ENCODE peak calls at places on chromosomes 4 and X, in six cellular contexts. K, I, M, J, V and C are unnamed samples.
A peak's percentile ranks its signal among the peaks of the same experiment; 100 is the strongest.

GRCh38 chr4:31343058-31343457 is 622.9 kb downstream of the PCDH7 start:
- DNase-seq in K (no peak), I (no peak), M (no peak), J (no peak), V (no peak), C (no peak)

GRCh38 chr4:134001057-134001456 is 200.5 kb downstream of the PABPC4L start:
- DNase-seq in K (no peak), I (no peak), M (no peak), J (no peak), V (no peak), C (no peak)

GRCh38 chrX:150517303-150517896 is 51.0 kb upstream of the MTM1 start:
- DNase-seq in K (no peak), I (no peak), M (no peak), J (peak; percentile 79), V (no peak), C (peak; percentile 45)

GRCh38 chr4:94649381-94650128 is 108.2 kb upstream of the BMPR1B start:
- DNase-seq in K (no peak), I (no peak), M (no peak), J (peak; percentile 32), V (no peak), C (peak; percentile 65)

GRCh38 chrX:275967-276587 is 5.1 kb upstream of the PLCXD1 start:
- DNase-seq in K (peak; percentile 84), I (peak; percentile 84), M (peak; percentile 86), J (peak; percentile 37), V (peak; percentile 89), C (peak; percentile 55)

GRCh38 chrX:116272328-116272727 is 101.8 kb downstream of the AGTR2 start:
- DNase-seq in K (peak; percentile 15), I (no peak), M (no peak), J (peak; percentile 69), V (no peak), C (peak; percentile 38)

GRCh38 chr4:59945716-59946115 is 1254.4 kb upstream of the ADGRL3 start:
- DNase-seq in K (no peak), I (no peak), M (no peak), J (no peak), V (no peak), C (no peak)

GRCh38 chrX:10744011-10744410 is 123.6 kb upstream of the MID1 start:
- DNase-seq in K (no peak), I (no peak), M (no peak), J (no peak), V (no peak), C (no peak)

GRCh38 chrX:39000802-39001201 is 199.5 kb downstream of the MID1IP1 start:
- DNase-seq in K (no peak), I (no peak), M (no peak), J (peak; percentile 37), V (no peak), C (peak; percentile 53)

DNA sequence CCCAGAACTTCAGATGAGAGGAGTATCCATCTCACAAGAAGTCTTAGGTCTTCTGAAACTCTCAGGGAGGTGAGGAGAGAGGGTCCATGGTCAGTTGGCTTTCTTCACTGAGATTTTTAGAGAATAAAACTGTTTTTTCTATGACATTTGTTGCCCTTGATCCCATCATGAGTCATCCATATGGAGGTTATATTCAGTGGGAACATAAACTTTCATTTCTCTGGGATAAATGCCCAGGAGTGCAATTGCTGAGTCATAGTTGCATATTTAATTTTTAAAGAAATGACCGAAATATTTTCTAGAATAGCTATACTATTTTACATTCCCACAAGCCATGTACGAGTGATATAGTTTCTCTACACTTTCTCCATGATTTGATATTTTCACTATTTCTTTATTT is 67.1 kb downstream of the JADE3 start:
- DNase-seq in K (no peak), I (no peak), M (no peak), J (peak; percentile 82), V (no peak), C (peak; percentile 40)
- H3K4me3 ChIP-seq in K (no peak overlapping the region), I (no peak overlapping the region), M (no peak overlapping the region), J (no peak overlapping the region), V (no peak overlapping the region), C (no peak overlapping the region)

GRCh38 chr4:7063362-7063761 is 4.5 kb downstream of the GRPEL1 start:
- DNase-seq in K (no peak), I (no peak), M (no peak), J (no peak), V (peak; percentile 16), C (no peak)

GRCh38 chr4:7060346-7061150 is 7.3 kb downstream of the GRPEL1 start:
- DNase-seq in K (no peak), I (no peak), M (no peak), J (no peak), V (no peak), C (no peak)

GRCh38 chr4:7061815-7062214 is 6.0 kb downstream of the GRPEL1 start:
- DNase-seq in K (no peak), I (no peak), M (no peak), J (no peak), V (no peak), C (no peak)

GRCh38 chr4:7059673-7060072 is 8.2 kb downstream of the GRPEL1 start:
- DNase-seq in K (no peak), I (no peak), M (no peak), J (no peak), V (no peak), C (no peak)

DNA sequence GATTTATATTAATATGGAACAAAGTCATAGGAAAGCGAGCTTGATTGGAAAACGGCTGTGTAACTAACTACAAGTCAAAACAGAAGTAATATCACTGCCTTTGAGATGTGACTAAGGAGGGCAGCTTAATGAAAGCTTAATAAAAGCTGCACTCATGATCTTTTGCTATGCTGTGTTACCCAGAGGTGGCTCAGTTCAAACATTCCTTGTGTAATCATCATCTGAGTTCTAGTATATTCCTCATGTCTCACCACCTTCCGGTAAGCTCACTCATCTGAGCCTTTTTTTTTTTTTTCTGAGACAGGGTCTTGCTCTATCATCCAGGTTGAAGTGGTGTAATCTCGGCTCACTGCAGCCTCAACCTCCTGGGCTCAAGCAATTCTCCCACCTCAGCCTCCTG is 5.0 kb downstream of the GRPEL1 start:
- DNase-seq in K (no peak), I (no peak), M (no peak), J (no peak), V (no peak), C (no peak)
- H3K4me3 ChIP-seq in K (no peak overlapping the region), I (no peak overlapping the region), M (no peak overlapping the region), J (no peak overlapping the region), V (no peak overlapping the region), C (no peak overlapping the region)

DNA sequence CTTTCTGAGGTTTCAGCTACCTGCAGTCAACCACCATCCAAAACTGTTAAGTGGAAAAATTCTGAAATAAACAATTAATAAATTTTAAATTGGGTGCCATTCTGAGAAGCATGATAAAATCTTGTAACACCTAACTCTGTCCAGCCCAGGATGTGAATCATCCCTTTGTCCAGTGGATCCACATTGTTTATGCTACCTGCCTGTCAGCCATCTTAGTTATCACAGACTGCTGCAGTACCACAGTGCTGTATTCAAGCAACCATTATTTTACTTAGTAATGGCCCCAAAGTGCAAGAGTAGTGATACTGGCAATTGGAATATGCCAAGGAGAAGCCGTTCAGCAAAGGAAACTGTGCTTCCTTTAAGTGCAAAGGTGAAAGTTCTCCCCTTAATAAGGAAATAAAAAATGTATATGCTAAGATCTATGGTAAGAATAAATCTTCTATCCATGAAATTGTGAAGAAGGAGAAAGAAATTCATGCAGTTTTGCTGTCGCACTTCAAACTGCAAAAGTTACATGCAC is 20.6 kb downstream of the CAMK2D start:
- DNase-seq in K (no peak), I (no peak), M (no peak), J (no peak), V (no peak), C (no peak)
- H3K4me3 ChIP-seq in K (no peak overlapping the region), I (no peak overlapping the region), M (no peak overlapping the region), J (no peak overlapping the region), V (no peak overlapping the region), C (no peak overlapping the region)

GRCh38 chrX:48940404-48940955 is 16.9 kb downstream of the OTUD5 start:
- DNase-seq in K (no peak), I (no peak), M (no peak), J (no peak), V (no peak), C (no peak)
- H3K4me3 ChIP-seq in K (no peak overlapping the region), I (no peak overlapping the region), M (no peak overlapping the region), J (no peak overlapping the region), V (no peak overlapping the region), C (no peak overlapping the region)

GRCh38 chr4:36256398-36256828 is 12.1 kb upstream of the ARAP2 start:
- DNase-seq in K (no peak), I (no peak), M (no peak), J (no peak), V (no peak), C (no peak)
- H3K4me3 ChIP-seq in K (no peak overlapping the region), I (no peak overlapping the region), M (no peak overlapping the region), J (no peak overlapping the region), V (no peak overlapping the region), C (no peak overlapping the region)

DNA sequence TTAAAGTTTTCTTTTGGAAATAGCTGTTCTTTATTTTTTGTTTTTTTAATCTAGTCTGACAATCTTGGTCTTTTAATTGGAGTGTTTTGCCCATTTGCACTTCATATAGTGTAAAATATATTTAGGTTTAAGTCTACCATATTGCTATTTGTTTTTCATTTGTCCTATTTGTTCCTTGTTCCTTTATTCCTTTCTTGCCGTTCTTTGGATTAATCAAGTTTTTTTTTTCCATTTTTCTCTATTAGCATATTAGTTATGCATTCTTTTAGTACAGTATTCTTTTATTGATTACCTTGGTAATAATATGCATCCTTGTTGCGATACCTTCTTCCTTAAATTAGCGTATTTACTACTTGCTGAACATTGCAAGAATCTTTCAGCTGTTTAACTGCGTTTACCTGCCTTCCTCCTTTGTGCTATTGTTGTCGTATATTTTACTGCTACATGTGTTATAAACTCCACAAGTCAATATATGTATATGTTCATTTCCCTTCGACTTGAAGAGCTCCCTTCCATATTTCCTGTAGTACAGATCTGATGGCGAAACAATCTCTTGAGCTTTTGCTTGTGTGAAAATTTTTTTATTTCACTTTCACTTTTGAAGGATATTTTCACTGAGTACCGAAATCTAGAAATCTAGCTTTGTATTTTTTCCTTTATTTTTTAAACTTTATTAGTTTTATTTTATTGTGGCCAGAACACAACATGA is 23.9 kb upstream of the RNF212 start:
- DNase-seq in K (no peak), I (no peak), M (no peak), J (no peak), V (no peak), C (no peak)
- H3K4me3 ChIP-seq in K (no peak overlapping the region), I (no peak overlapping the region), M (peak overlapping the region; percentile 22), J (no peak overlapping the region), V (no peak overlapping the region), C (no peak overlapping the region)

DNA sequence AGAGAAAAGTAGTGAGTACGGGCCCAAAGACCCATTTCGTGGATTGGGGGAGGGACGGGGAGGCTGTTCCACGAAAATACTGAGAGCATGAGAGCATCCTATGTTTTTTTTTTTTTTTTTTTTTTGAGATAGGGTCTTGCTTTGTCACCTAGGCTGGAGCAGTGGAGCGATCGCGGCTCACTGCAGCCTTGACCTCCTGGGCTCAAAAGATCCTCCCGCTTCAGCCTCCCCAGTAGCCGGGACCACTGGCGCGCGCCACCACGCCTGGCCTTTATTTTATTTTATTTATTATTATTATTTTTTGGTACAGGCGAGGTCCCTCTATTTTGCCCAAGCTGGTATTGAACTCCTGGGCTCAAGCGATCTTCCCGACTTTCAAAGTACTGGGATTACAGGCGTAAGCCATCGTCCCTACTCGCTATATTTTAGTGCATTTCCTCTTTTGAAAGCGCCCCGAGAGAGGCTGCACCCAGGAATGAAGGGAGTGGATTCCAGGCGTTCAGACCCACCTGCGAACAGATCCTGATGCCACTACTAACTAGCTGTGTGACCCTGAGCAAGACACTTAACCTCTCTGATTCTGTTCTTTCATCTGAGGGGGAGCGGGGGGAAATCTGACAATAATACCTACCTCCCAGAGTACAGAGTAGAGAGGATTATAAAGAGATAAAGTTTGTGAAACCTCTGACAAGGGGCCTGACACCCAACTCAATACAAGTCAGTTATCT is 5.4 kb upstream of the MSX1 start:
- DNase-seq in K (no peak), I (no peak), M (no peak), J (no peak), V (no peak), C (no peak)
- H3K4me3 ChIP-seq in K (no peak overlapping the region), I (no peak overlapping the region), M (no peak overlapping the region), J (no peak overlapping the region), V (no peak overlapping the region), C (no peak overlapping the region)